ENCODE peak calls at places on chromosomes 4 and X, in nine cellular contexts. One of them, this sample, is unnamed.

GRCh38 chr4:182015893-182016292 is 227.3 kb upstream of the TENM3 start:
- DNase-seq in H9: no peak
- DNase-seq in heart left ventricle: no peak
- DNase-seq in SJCRH30: no peak
- DNase-seq in HCT116: no peak
- DNase-seq in fibroblast of lung: peak
- DNase-seq in OCI-LY7: no peak
- DNase-seq in upper lobe of left lung: no peak
- DNase-seq in transverse colon: no peak
- DNase-seq in this sample: no peak

GRCh38 chr4:45063166-45063565 is 336.8 kb upstream of the GNPDA2 start:
- DNase-seq in H9: no peak
- DNase-seq in heart left ventricle: no peak
- DNase-seq in SJCRH30: peak
- DNase-seq in HCT116: no peak
- DNase-seq in fibroblast of lung: no peak
- DNase-seq in OCI-LY7: no peak
- DNase-seq in upper lobe of left lung: no peak
- DNase-seq in transverse colon: no peak
- DNase-seq in this sample: peak

GRCh38 chr4:78565971-78566372 is 14.4 kb downstream of the ANXA3 start:
- DNase-seq in H9: no peak
- DNase-seq in heart left ventricle: no peak
- DNase-seq in SJCRH30: no peak
- DNase-seq in HCT116: peak
- DNase-seq in fibroblast of lung: peak
- DNase-seq in OCI-LY7: no peak
- DNase-seq in upper lobe of left lung: no peak
- DNase-seq in transverse colon: no peak
- DNase-seq in this sample: peak

GRCh38 chrX:153905481-153906095 is 1.1 kb downstream of the AVPR2 start:
- DNase-seq in H9: no peak
- DNase-seq in heart left ventricle: no peak
- DNase-seq in SJCRH30: no peak
- DNase-seq in HCT116: no peak
- DNase-seq in fibroblast of lung: no peak
- DNase-seq in OCI-LY7: no peak
- DNase-seq in upper lobe of left lung: no peak
- DNase-seq in transverse colon: no peak
- DNase-seq in this sample: no peak

GRCh38 chrX:136063340-136064079 is 78.3 kb downstream of the SLC9A6 start:
- DNase-seq in H9: no peak
- DNase-seq in heart left ventricle: no peak
- DNase-seq in SJCRH30: peak
- DNase-seq in HCT116: no peak
- DNase-seq in fibroblast of lung: no peak
- DNase-seq in OCI-LY7: no peak
- DNase-seq in upper lobe of left lung: peak
- DNase-seq in transverse colon: no peak
- DNase-seq in this sample: peak

GRCh38 chr4:81807927-81808672 is 336.4 kb upstream of the RASGEF1B start:
- DNase-seq in H9: no peak
- DNase-seq in heart left ventricle: no peak
- DNase-seq in SJCRH30: peak
- DNase-seq in HCT116: no peak
- DNase-seq in fibroblast of lung: no peak
- DNase-seq in OCI-LY7: no peak
- DNase-seq in upper lobe of left lung: no peak
- DNase-seq in transverse colon: no peak
- DNase-seq in this sample: peak

GRCh38 chrX:154372612-154373022 is 1.8 kb downstream of the FLNA start:
- DNase-seq in H9: no peak
- DNase-seq in heart left ventricle: no peak
- DNase-seq in SJCRH30: no peak
- DNase-seq in HCT116: no peak
- DNase-seq in fibroblast of lung: peak
- DNase-seq in OCI-LY7: no peak
- DNase-seq in upper lobe of left lung: no peak
- DNase-seq in transverse colon: no peak
- DNase-seq in this sample: peak

GRCh38 chr4:104901438-104901837 is 245.2 kb upstream of the TET2 start:
- DNase-seq in H9: peak
- DNase-seq in heart left ventricle: no peak
- DNase-seq in SJCRH30: peak
- DNase-seq in HCT116: peak
- DNase-seq in fibroblast of lung: peak
- DNase-seq in OCI-LY7: no peak
- DNase-seq in upper lobe of left lung: no peak
- DNase-seq in transverse colon: no peak
- DNase-seq in this sample: peak

GRCh38 chr4:141654098-141654497 is 17.7 kb downstream of the IL15 start:
- DNase-seq in H9: peak
- DNase-seq in heart left ventricle: peak
- DNase-seq in SJCRH30: peak
- DNase-seq in HCT116: no peak
- DNase-seq in fibroblast of lung: peak
- DNase-seq in OCI-LY7: no peak
- DNase-seq in upper lobe of left lung: peak
- DNase-seq in transverse colon: peak
- DNase-seq in this sample: peak

DNA sequence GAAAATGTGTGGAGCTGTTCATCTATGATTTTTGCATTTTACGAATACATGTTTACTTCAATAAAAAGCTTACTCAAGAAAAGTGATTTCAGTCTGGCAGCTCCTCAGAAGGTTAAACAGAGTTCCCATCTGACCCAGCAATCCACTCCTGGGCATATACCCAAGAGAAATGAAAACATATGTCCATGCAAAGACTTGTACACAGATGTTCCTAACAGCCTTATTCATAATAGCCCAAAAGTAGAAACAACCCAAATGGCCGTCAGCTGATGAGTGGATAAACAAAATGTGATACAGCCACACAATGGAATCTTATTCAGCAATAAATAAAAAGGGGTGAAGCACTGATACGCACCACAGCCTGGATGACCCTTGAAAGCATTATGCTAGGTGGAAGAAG is 20.8 kb downstream of the CLCN4 start:
- DNase-seq in H9: no peak
- DNase-seq in heart left ventricle: no peak
- DNase-seq in SJCRH30: no peak
- DNase-seq in HCT116: no peak
- DNase-seq in fibroblast of lung: peak
- DNase-seq in OCI-LY7: no peak
- DNase-seq in upper lobe of left lung: no peak
- DNase-seq in transverse colon: no peak
- DNase-seq in this sample: no peak
- H3K27ac ChIP-seq in H9: no peak
- H3K27ac ChIP-seq in heart left ventricle: no peak
- H3K27ac ChIP-seq in SJCRH30: no peak
- H3K27ac ChIP-seq in HCT116: no peak
- H3K27ac ChIP-seq in fibroblast of lung: no peak
- H3K27ac ChIP-seq in OCI-LY7: no peak
- H3K27ac ChIP-seq in upper lobe of left lung: no peak
- H3K27ac ChIP-seq in transverse colon: no peak
- H3K27ac ChIP-seq in this sample: no peak

GRCh38 chr4:38050560-38051350 is 90.6 kb downstream of the PTTG2 start:
- DNase-seq in H9: no peak
- DNase-seq in heart left ventricle: no peak
- DNase-seq in SJCRH30: no peak
- DNase-seq in HCT116: no peak
- DNase-seq in fibroblast of lung: peak
- DNase-seq in OCI-LY7: no peak
- DNase-seq in upper lobe of left lung: no peak
- DNase-seq in transverse colon: no peak
- DNase-seq in this sample: peak

GRCh38 chr4:38058186-38058585 is 98.0 kb downstream of the PTTG2 start:
- DNase-seq in H9: no peak
- DNase-seq in heart left ventricle: no peak
- DNase-seq in SJCRH30: no peak
- DNase-seq in HCT116: no peak
- DNase-seq in fibroblast of lung: no peak
- DNase-seq in OCI-LY7: no peak
- DNase-seq in upper lobe of left lung: no peak
- DNase-seq in transverse colon: no peak
- DNase-seq in this sample: no peak

GRCh38 chr4:38056024-38056685 is 96.0 kb downstream of the PTTG2 start:
- DNase-seq in H9: no peak
- DNase-seq in heart left ventricle: peak
- DNase-seq in SJCRH30: no peak
- DNase-seq in HCT116: no peak
- DNase-seq in fibroblast of lung: no peak
- DNase-seq in OCI-LY7: no peak
- DNase-seq in upper lobe of left lung: no peak
- DNase-seq in transverse colon: no peak
- DNase-seq in this sample: no peak

GRCh38 chr4:38060829-38061431 is 100.7 kb downstream of the PTTG2 start:
- DNase-seq in H9: no peak
- DNase-seq in heart left ventricle: no peak
- DNase-seq in SJCRH30: no peak
- DNase-seq in HCT116: no peak
- DNase-seq in fibroblast of lung: peak
- DNase-seq in OCI-LY7: no peak
- DNase-seq in upper lobe of left lung: no peak
- DNase-seq in transverse colon: no peak
- DNase-seq in this sample: peak

DNA sequence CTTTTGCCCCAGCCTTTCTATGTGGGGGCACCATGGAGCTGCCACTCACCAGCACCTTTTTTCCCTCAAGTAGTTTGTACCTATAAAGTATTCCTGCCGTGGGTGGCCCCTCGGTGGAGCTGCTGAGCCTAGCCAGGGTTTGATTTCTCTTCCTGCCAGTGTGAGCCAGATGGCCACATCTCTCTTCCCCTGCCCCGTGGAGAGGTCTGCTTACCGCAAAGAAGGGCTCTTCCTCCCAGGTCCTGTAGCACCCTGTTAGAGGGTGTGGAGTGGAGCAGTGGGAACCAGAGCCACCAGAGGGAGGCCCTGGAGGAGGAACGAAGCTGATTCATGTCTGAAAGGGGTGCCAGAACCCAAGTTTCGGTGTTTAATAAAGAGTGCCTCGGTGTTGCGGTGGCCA is 95.4 kb downstream of the PTTG2 start:
- DNase-seq in H9: peak
- DNase-seq in heart left ventricle: no peak
- DNase-seq in SJCRH30: no peak
- DNase-seq in HCT116: no peak
- DNase-seq in fibroblast of lung: no peak
- DNase-seq in OCI-LY7: no peak
- DNase-seq in upper lobe of left lung: no peak
- DNase-seq in transverse colon: no peak
- DNase-seq in this sample: peak
- H3K27ac ChIP-seq in H9: no peak
- H3K27ac ChIP-seq in heart left ventricle: peak
- H3K27ac ChIP-seq in SJCRH30: no peak
- H3K27ac ChIP-seq in HCT116: no peak
- H3K27ac ChIP-seq in fibroblast of lung: no peak
- H3K27ac ChIP-seq in OCI-LY7: no peak
- H3K27ac ChIP-seq in upper lobe of left lung: peak
- H3K27ac ChIP-seq in transverse colon: no peak
- H3K27ac ChIP-seq in this sample: no peak

GRCh38 chrX:39263946-39264483 is 462.8 kb downstream of the MID1IP1 start:
- DNase-seq in H9: no peak
- DNase-seq in heart left ventricle: no peak
- DNase-seq in SJCRH30: no peak
- DNase-seq in HCT116: no peak
- DNase-seq in fibroblast of lung: no peak
- DNase-seq in OCI-LY7: no peak
- DNase-seq in upper lobe of left lung: no peak
- DNase-seq in transverse colon: no peak
- DNase-seq in this sample: no peak

GRCh38 chrX:39260965-39261364 is 459.7 kb downstream of the MID1IP1 start:
- DNase-seq in H9: no peak
- DNase-seq in heart left ventricle: no peak
- DNase-seq in SJCRH30: no peak
- DNase-seq in HCT116: no peak
- DNase-seq in fibroblast of lung: peak
- DNase-seq in OCI-LY7: no peak
- DNase-seq in upper lobe of left lung: no peak
- DNase-seq in transverse colon: no peak
- DNase-seq in this sample: no peak

GRCh38 chrX:39262641-39263040 is 461.4 kb downstream of the MID1IP1 start:
- DNase-seq in H9: no peak
- DNase-seq in heart left ventricle: no peak
- DNase-seq in SJCRH30: no peak
- DNase-seq in HCT116: no peak
- DNase-seq in fibroblast of lung: no peak
- DNase-seq in OCI-LY7: no peak
- DNase-seq in upper lobe of left lung: no peak
- DNase-seq in transverse colon: no peak
- DNase-seq in this sample: no peak

GRCh38 chrX:39258331-39258730 is 457.1 kb downstream of the MID1IP1 start:
- DNase-seq in H9: peak
- DNase-seq in heart left ventricle: no peak
- DNase-seq in SJCRH30: peak
- DNase-seq in HCT116: no peak
- DNase-seq in fibroblast of lung: peak
- DNase-seq in OCI-LY7: no peak
- DNase-seq in upper lobe of left lung: no peak
- DNase-seq in transverse colon: no peak
- DNase-seq in this sample: peak

DNA sequence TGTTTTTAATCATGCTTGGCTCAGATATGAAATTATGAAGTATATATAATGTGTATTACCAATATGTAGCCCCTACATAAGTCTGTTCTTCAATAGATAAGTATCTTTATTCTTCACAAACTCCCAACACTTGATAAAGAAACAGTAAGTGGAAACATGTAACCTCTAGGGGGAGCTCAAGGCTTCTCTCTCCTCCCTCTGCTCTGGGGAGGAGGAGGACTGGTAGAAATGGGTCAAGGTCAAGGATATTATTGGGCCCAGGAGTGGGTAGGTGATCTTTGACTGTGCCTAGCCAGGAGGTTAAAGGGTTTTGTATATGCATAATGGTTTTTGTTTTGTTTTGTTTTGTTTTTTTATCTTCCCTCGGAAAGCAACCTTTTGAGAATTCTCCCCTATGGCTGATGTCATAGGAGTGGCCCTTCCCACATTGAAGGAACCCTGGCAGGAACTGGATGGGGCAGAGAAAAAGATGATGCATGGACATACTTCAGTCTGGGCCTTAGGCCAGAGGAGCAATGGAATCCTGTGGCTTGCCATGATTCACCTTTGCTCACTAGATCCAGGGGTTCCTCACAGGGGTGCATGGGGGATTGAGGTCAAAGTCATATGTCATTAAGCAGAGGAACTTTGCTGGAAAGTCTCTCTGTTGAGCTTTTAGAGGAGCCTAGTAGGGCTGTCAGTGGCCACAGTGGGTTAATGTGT is 460.3 kb downstream of the MID1IP1 start:
- DNase-seq in H9: no peak
- DNase-seq in heart left ventricle: no peak
- DNase-seq in SJCRH30: peak
- DNase-seq in HCT116: peak
- DNase-seq in fibroblast of lung: peak
- DNase-seq in OCI-LY7: peak
- DNase-seq in upper lobe of left lung: no peak
- DNase-seq in transverse colon: no peak
- DNase-seq in this sample: peak
- H3K27ac ChIP-seq in H9: no peak
- H3K27ac ChIP-seq in heart left ventricle: no peak
- H3K27ac ChIP-seq in SJCRH30: no peak
- H3K27ac ChIP-seq in HCT116: no peak
- H3K27ac ChIP-seq in fibroblast of lung: no peak
- H3K27ac ChIP-seq in OCI-LY7: no peak
- H3K27ac ChIP-seq in upper lobe of left lung: no peak
- H3K27ac ChIP-seq in transverse colon: no peak
- H3K27ac ChIP-seq in this sample: no peak

GRCh38 chr4:114691865-114692264 is 93.3 kb downstream of the UGT8 start:
- DNase-seq in H9: no peak
- DNase-seq in heart left ventricle: no peak
- DNase-seq in SJCRH30: no peak
- DNase-seq in HCT116: no peak
- DNase-seq in fibroblast of lung: no peak
- DNase-seq in OCI-LY7: no peak
- DNase-seq in upper lobe of left lung: no peak
- DNase-seq in transverse colon: no peak
- DNase-seq in this sample: no peak
- H3K27ac ChIP-seq in H9: no peak
- H3K27ac ChIP-seq in heart left ventricle: no peak
- H3K27ac ChIP-seq in SJCRH30: no peak
- H3K27ac ChIP-seq in HCT116: no peak
- H3K27ac ChIP-seq in fibroblast of lung: no peak
- H3K27ac ChIP-seq in OCI-LY7: no peak
- H3K27ac ChIP-seq in upper lobe of left lung: no peak
- H3K27ac ChIP-seq in transverse colon: no peak
- H3K27ac ChIP-seq in this sample: no peak

This sample was measured in mesendoderm.